ENCODE peak calls at places on chromosome 9, in nine cellular contexts. S is Caco-2; L is activated CD8-positive, alpha-beta T cell treated with anti-CD3 and anti-CD28 coated beads, Interleukin-2, amount 10 ng/mL, durations not matched to agents 7 days and 5 days; B is SHP77 treated with DMSO at 0.1 percent for 48 hours; P is lung microvascular endothelial cell; N is gastrocnemius medialis; Y is SW 1271; D is T-cell; T is BJ. R is an unnamed sample.

GRCh38 chr9:5459289-5459829 is 9.0 kb downstream of the CD274 start:
- DNase-seq in L (no peak), B (no peak), P (no peak), N (no peak), Y (no peak), D (no peak), S (no peak), T (no peak), R (no peak)

GRCh38 chr9:94918038-94918753 is 191.7 kb downstream of the AOPEP start:
- DNase-seq in Y (no peak), N (no peak), P (no peak), T (no peak), D (no peak), S (no peak), L (no peak), B (no peak), R (no peak)

GRCh38 chr9:99905833-99906402 is 536 bp upstream of the STX17 start:
- DNase-seq in N (peak), T (no peak), B (no peak), Y (no peak), L (no peak), S (peak), P (peak), D (no peak), R (no peak)

GRCh38 chr9:98095401-98095800 is 23.6 kb downstream of the TRIM14 start:
- DNase-seq in S (no peak), P (no peak), B (no peak), N (no peak), L (no peak), D (no peak), Y (no peak), T (no peak), R (no peak)

GRCh38 chr9:131697908-131698714 is 41.8 kb downstream of the RAPGEF1 start:
- DNase-seq in T (no peak), S (no peak), P (no peak), D (no peak), L (no peak), N (no peak), Y (no peak), B (no peak), R (no peak)

GRCh38 chr9:123091459-123091858 is 58.0 kb downstream of the GPR21 start:
- DNase-seq in B (no peak), S (no peak), Y (no peak), P (peak), T (no peak), L (no peak), N (no peak), D (no peak), R (no peak)

GRCh38 chr9:36136894-36137391 is 410 bp downstream of the GLIPR2 start:
- DNase-seq in S (no peak), T (no peak), Y (no peak), P (peak), N (no peak), L (no peak), B (no peak), D (no peak), R (no peak)

GRCh38 chr9:98597372-98597771 is 111.4 kb downstream of the GABBR2 start:
- DNase-seq in Y (no peak), D (no peak), P (no peak), N (no peak), T (no peak), S (no peak), L (no peak), B (no peak), R (no peak)

GRCh38 chr9:130101963-130102362 is 48.3 kb downstream of the GPR107 start:
- DNase-seq in S (no peak), Y (no peak), T (no peak), D (no peak), N (no peak), L (no peak), B (no peak), P (no peak), R (no peak)

GRCh38 chr9:98021306-98022040 is 35.1 kb upstream of the NANS start:
- DNase-seq in P (peak), N (peak), Y (no peak), T (no peak), L (no peak), D (no peak), S (no peak), B (no peak), R (no peak)

GRCh38 chr9:86093788-86094555 is 5.4 kb downstream of the GOLM1 start:
- DNase-seq in D (no peak), S (peak), L (no peak), Y (no peak), B (no peak), T (no peak), N (no peak), P (no peak), R (no peak)

GRCh38 chr9:80884180-80884579 is 805.2 kb downstream of the TLE1 start:
- DNase-seq in L (no peak), D (no peak), Y (no peak), B (no peak), N (no peak), P (no peak), S (no peak), T (no peak), R (no peak)

GRCh38 chr9:35844628-35845301 is 15.7 kb downstream of the TMEM8B start:
- DNase-seq in N (peak), P (peak), S (no peak), T (peak), B (no peak), D (peak), L (peak), Y (no peak), R (peak)

GRCh38 chr9:16921855-16922254 is 51.4 kb upstream of the BNC2 start:
- DNase-seq in Y (no peak), B (peak), P (peak), S (no peak), D (no peak), T (no peak), L (no peak), N (no peak), R (no peak)

GRCh38 chr9:33728613-33729012 is 66.7 kb upstream of the PRSS3 start:
- DNase-seq in B (no peak), Y (no peak), N (no peak), D (no peak), T (no peak), L (no peak), S (no peak), P (no peak), R (no peak)

GRCh38 chr9:124551472-124552339 is 44.5 kb upstream of the NR5A1 start:
- DNase-seq in L (peak), N (no peak), S (peak), D (peak), Y (no peak), P (peak), T (no peak), B (no peak), R (no peak)

GRCh38 chr9:123335227-123335985 is 20.6 kb upstream of the CRB2 start:
- DNase-seq in S (no peak), L (no peak), N (no peak), D (no peak), B (no peak), T (peak), Y (no peak), P (no peak), R (peak)

GRCh38 chr9:87725900-87726709 is at the start of gene CTSL:
- DNase-seq in D (peak), Y (peak), B (peak), N (peak), P (peak), S (peak), T (peak), L (peak), R (peak)

GRCh38 chr9:16158063-16158462 is 605.2 kb downstream of the CCDC171 start:
- DNase-seq in N (no peak), B (no peak), S (no peak), P (no peak), T (no peak), Y (no peak), D (no peak), L (no peak), R (no peak)

GRCh38 chr9:93094294-93095204 is 1.5 kb upstream of the CARD19 start:
- DNase-seq in P (peak), D (no peak), S (no peak), B (no peak), N (no peak), Y (no peak), T (no peak), L (peak), R (no peak)